ENCODE peak calls at places on chromosomes 16 and 17, in four cellular contexts. C is HCT116, M is neural progenitor cell, Z is SK-N-MC. S is an unnamed sample.
A peak's percentile ranks its signal among the peaks of the same experiment; 100 is the strongest.

GRCh38 chr16:89297156-89297869 is 79.8 kb downstream of the ZNF778 start:
- DNase-seq in C (no peak), M (no peak), Z (no peak), S (peak; percentile 53)

GRCh38 chr17:75494326-75494877 is 20.9 kb downstream of the CASKIN2 start:
- DNase-seq in C (no peak), M (no peak), Z (no peak), S (no peak)

GRCh38 chr16:4081035-4081434 is 35.2 kb downstream of the ADCY9 start:
- DNase-seq in C (no peak), M (peak; percentile 24), Z (no peak), S (no peak)

GRCh38 chr16:69537706-69538080 is 28.1 kb upstream of the NFAT5 start:
- DNase-seq in C (no peak), M (no peak), Z (no peak), S (no peak)

GRCh38 chr16:89150090-89150835 is 21.3 kb upstream of the CDH15 start:
- DNase-seq in C (no peak), M (no peak), Z (no peak), S (no peak)

GRCh38 chr17:38601539-38602351 is 4.0 kb downstream of the SRCIN1 start:
- DNase-seq in C (no peak), M (peak; percentile 82), Z (no peak), S (peak; percentile 56)

GRCh38 chr17:82964851-82965341 is 114.5 kb upstream of the METRNL start:
- DNase-seq in C (no peak), M (no peak), Z (no peak), S (peak; percentile 71)

GRCh38 chr17:1099242-1099641 is 80.5 kb downstream of the ABR start:
- DNase-seq in C (no peak), M (no peak), Z (no peak), S (no peak)

GRCh38 chr17:45276031-45276430 is 14.1 kb upstream of the SPATA32 start:
- DNase-seq in C (no peak), M (no peak), Z (no peak), S (no peak)

GRCh38 chr16:53504665-53505064 is 1.7 kb upstream of the AKTIP start:
- DNase-seq in C (no peak), M (no peak), Z (no peak), S (no peak)

GRCh38 chr16:83958137-83958810 is 5.2 kb downstream of the OSGIN1 start:
- DNase-seq in C (no peak), M (no peak), Z (no peak), S (no peak)

GRCh38 chr16:7397901-7398300 is 65.3 kb downstream of the RBFOX1 start:
- DNase-seq in C (no peak), M (no peak), Z (no peak), S (no peak)

GRCh38 chr16:84893849-84894599 is 74.2 kb downstream of the CRISPLD2 start:
- DNase-seq in C (no peak), M (no peak), Z (no peak), S (no peak)

GRCh38 chr17:66982011-66982508 is 17.6 kb downstream of the CACNG4 start:
- DNase-seq in C (no peak), M (no peak), Z (no peak), S (no peak)

GRCh38 chr17:83132251-83133081 is 53.1 kb downstream of the METRNL start:
- DNase-seq in C (no peak), M (no peak), Z (no peak), S (peak; percentile 59)

DNA sequence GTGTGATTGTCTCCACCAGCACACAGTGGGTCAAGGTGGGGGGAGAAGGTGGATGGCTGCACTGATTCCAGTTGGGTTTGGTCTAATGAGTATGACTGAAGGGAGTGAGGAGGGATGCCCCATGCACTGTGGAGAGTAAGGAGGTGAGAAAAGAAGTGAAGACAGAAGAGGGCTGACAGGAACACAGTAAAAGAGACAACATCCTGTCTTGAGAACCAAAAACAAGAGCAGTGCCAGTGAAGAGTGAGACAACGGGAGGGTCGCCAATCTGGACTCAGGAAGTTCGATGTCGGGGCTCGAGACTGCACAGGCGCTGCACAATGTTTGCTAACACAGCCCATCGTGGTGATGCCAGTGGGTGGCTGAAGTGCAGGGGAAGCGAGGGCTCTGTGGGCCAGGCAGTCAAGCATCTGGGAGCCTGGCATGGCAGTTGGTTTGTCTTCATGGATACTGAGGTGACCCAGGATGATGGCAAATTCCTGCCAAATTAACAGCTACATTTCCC is 34.1 kb downstream of the DUSP14 start:
- DNase-seq in C (no peak), M (no peak), Z (no peak), S (no peak)
- H3K36me3 ChIP-seq in C (peaks cover 4% of the 10 kb centered on the region), M (no peaks in the 10 kb centered on the region), Z (peaks cover 23% of the 10 kb centered on the region), S (peaks cover 24% of the 10 kb centered on the region)

GRCh38 chr17:77085916-77086432 is 54.8 kb upstream of the SEC14L1 start:
- DNase-seq in C (no peak), M (no peak), Z (no peak), S (no peak)
- H3K9ac ChIP-seq in C (no peak overlapping the region), M (no peak overlapping the region), Z (no peak overlapping the region), S (no peak overlapping the region)

GRCh38 chr16:86479419-86479818 is 30.9 kb upstream of the FOXF1 start:
- DNase-seq in C (no peak), M (no peak), Z (no peak), S (no peak)

GRCh38 chr16:86477642-86478041 is 32.7 kb upstream of the FOXF1 start:
- DNase-seq in C (no peak), M (no peak), Z (no peak), S (no peak)

GRCh38 chr16:86476956-86477530 is 33.3 kb upstream of the FOXF1 start:
- DNase-seq in C (no peak), M (no peak), Z (no peak), S (no peak)

GRCh38 chr16:86480444-86480843 is 29.9 kb upstream of the FOXF1 start:
- DNase-seq in C (no peak), M (no peak), Z (no peak), S (no peak)

DNA sequence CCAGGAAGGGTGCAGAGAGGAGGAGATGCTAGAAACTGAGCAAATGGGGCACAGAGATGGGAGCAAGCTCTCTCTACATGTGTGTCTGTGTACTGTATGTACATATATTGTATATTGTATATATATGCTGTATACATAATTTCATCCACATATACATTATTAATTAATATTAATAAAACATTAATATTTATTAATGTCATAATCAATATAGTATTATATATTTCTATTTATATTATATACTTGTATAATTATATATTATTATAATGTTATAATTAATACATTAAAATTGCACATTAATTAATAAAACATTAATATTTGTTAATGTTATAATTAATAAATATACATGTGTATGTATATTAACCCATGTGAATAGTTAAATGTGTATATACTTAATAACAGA is 31.5 kb upstream of the FOXF1 start:
- DNase-seq in C (no peak), M (no peak), Z (no peak), S (no peak)
- H3K36me3 ChIP-seq in C (no peaks in the 10 kb centered on the region), M (no peaks in the 10 kb centered on the region), Z (no peaks in the 10 kb centered on the region), S (no peaks in the 10 kb centered on the region)

DNA sequence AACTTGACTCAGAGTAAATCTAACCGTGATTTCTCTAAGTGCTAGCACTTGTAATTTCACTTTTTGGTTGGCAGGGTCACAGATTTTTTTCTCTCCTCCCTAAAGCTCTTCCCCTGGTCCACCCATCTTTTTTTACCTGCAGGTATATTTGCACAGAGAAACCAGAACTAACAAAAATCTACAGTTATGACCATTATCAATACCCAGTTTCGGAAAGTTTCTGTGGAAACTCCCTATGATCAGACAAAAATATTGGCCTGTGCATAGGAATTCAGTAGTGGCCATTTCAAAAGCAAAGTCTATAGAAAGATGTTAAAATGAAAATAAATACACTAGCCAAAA is 62.4 kb upstream of the ATF7IP2 start:
- DNase-seq in C (no peak), M (no peak), Z (no peak), S (no peak)
- H3K9ac ChIP-seq in C (no peak overlapping the region), M (no peak overlapping the region), Z (no peak overlapping the region), S (no peak overlapping the region)

GRCh38 chr17:58503876-58504275 is 10.6 kb downstream of the MTMR4 start:
- DNase-seq in C (no peak), M (no peak), Z (no peak), S (no peak)
- H3K36me3 ChIP-seq in C (peaks cover 56% of the 10 kb centered on the region), M (peaks cover 4% of the 10 kb centered on the region), Z (peaks cover 63% of the 10 kb centered on the region), S (peaks cover 61% of the 10 kb centered on the region)

GRCh38 chr16:22973451-22973991 is 159.6 kb downstream of the HS3ST2 start:
- DNase-seq in C (no peak), M (no peak), Z (no peak), S (no peak)

GRCh38 chr16:22969567-22969966 is 155.6 kb downstream of the HS3ST2 start:
- DNase-seq in C (no peak), M (no peak), Z (no peak), S (no peak)

GRCh38 chr16:22970191-22970845 is 156.4 kb downstream of the HS3ST2 start:
- DNase-seq in C (no peak), M (peak; percentile 45), Z (no peak), S (no peak)

GRCh38 chr16:22968931-22969330 is 155.0 kb downstream of the HS3ST2 start:
- DNase-seq in C (no peak), M (no peak), Z (no peak), S (no peak)

GRCh38 chr16:22971346-22971924 is 157.5 kb downstream of the HS3ST2 start:
- DNase-seq in C (no peak), M (no peak), Z (no peak), S (no peak)
- H3K9ac ChIP-seq in C (no peak overlapping the region), M (no peak overlapping the region), Z (no peak overlapping the region), S (no peak overlapping the region)

DNA sequence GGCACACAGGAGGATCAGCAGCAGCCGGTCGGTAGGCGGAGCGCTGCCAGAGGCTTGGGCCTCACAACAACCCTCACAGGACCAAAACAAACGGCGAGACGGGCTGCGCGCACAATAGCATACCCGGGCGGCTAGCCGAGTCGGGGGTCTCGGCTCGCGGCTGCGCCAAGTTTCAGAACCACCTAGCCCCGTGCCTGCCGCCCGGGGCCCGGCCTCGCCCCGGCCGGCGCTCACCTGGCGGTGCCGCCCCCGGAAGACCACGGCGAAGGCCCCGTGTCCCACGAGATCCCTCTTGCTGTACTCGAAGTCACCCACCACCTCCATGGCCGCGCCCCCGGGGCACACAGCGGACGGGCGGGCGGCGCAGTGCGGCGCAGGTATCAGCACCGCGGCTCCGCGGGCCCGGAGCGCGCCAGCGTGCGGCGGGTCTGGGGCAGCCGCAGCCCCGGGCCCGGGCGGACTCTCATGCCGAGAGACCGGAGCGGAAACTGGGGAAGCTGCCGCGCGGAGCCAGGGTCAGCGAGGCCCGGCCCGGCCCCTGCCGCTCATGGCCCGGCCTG is 562 bp downstream of the ULK2 start:
- DNase-seq in C (peak; percentile 16), M (peak; percentile 88), Z (no peak), S (peak; percentile 78)
- H3K36me3 ChIP-seq in C (no peaks in the 10 kb centered on the region), M (no peaks in the 10 kb centered on the region), Z (no peaks in the 10 kb centered on the region), S (no peaks in the 10 kb centered on the region)

GRCh38 chr16:72766506-72766905 is 281.4 kb downstream of the ZFHX3 start:
- DNase-seq in C (no peak), M (peak; percentile 30), Z (no peak), S (no peak)

GRCh38 chr16:72768611-72769010 is 279.3 kb downstream of the ZFHX3 start:
- DNase-seq in C (no peak), M (no peak), Z (no peak), S (no peak)

GRCh38 chr16:72769876-72770275 is 278.1 kb downstream of the ZFHX3 start:
- DNase-seq in C (no peak), M (no peak), Z (no peak), S (no peak)

GRCh38 chr16:72760581-72760980 is 287.3 kb downstream of the ZFHX3 start:
- DNase-seq in C (no peak), M (no peak), Z (no peak), S (no peak)

GRCh38 chr16:72763927-72764628 is 283.9 kb downstream of the ZFHX3 start:
- DNase-seq in C (no peak), M (peak; percentile 15), Z (no peak), S (no peak)
- H3K9ac ChIP-seq in C (no peak overlapping the region), M (no peak overlapping the region), Z (no peak overlapping the region), S (no peak overlapping the region)